ENCODE peak calls at places on chromosomes 4 and X, in four cellular contexts. C is GM12891, G is Peyer's patch, Q is breast epithelium. L is an unnamed sample.

GRCh38 chr4:25320374-25321172 is 8.0 kb downstream of the ZCCHC4 start:
- DNase-seq in G (no peak), Q (no peak), C (no peak), L (no peak)

GRCh38 chrX:22325091-22325490 is 52.4 kb downstream of the CBLL2 start:
- DNase-seq in C (no peak), G (no peak), Q (no peak), L (no peak)

GRCh38 chr4:4609622-4610334 is 67.9 kb upstream of the STX18 start:
- DNase-seq in C (no peak), G (no peak), Q (no peak), L (no peak)

GRCh38 chr4:8540072-8540471 is 40.1 kb upstream of the GPR78 start:
- DNase-seq in Q (no peak), C (no peak), G (no peak), L (no peak)

GRCh38 chr4:81472249-81473085 is 760 bp upstream of the RASGEF1B start:
- DNase-seq in C (no peak), Q (no peak), G (peak), L (no peak)

GRCh38 chr4:123785515-123785914 is 388.9 kb downstream of the SPRY1 start:
- DNase-seq in C (no peak), Q (no peak), G (peak), L (no peak)

GRCh38 chr4:54100607-54101189 is 735 bp downstream of the GSX2 start:
- DNase-seq in G (no peak), Q (no peak), C (no peak), L (no peak)

GRCh38 chr4:139816856-139817255 is 151.2 kb downstream of the MGST2 start:
- DNase-seq in Q (no peak), C (no peak), G (no peak), L (no peak)

GRCh38 chr4:139241784-139242151 is 38.3 kb downstream of the MGARP start:
- DNase-seq in Q (no peak), C (no peak), G (no peak), L (no peak)

GRCh38 chrX:79182616-79183015 is 38.1 kb downstream of the GPR174 start:
- DNase-seq in Q (no peak), C (no peak), G (no peak), L (no peak)

GRCh38 chr4:151727365-151727764 is 33.4 kb downstream of the GATB start:
- DNase-seq in Q (no peak), C (no peak), G (no peak), L (no peak)

GRCh38 chr4:83219991-83220360 is 64.6 kb downstream of the COQ2 start:
- DNase-seq in C (no peak), Q (no peak), G (no peak), L (no peak)

GRCh38 chr4:44713125-44713524 is 13.2 kb downstream of the GNPDA2 start:
- DNase-seq in C (no peak), G (no peak), Q (no peak), L (peak)

GRCh38 chr4:168781884-168782283 is 228.2 kb downstream of the CBR4 start:
- DNase-seq in C (no peak), Q (no peak), G (no peak), L (no peak)

GRCh38 chrX:15475021-15475420 is 18.1 kb downstream of the PIR start:
- DNase-seq in C (no peak), Q (no peak), G (no peak), L (no peak)

GRCh38 chrX:136577562-136577961 is 45.5 kb downstream of the VGLL1 start:
- DNase-seq in G (peak), C (no peak), Q (peak), L (peak)

GRCh38 chrX:15298201-15298600 is 17.2 kb downstream of the ASB11 start:
- DNase-seq in C (no peak), G (no peak), Q (no peak), L (no peak)

GRCh38 chr4:732480-732879 is 26.8 kb downstream of the PCGF3 start:
- DNase-seq in Q (no peak), C (no peak), G (no peak), L (no peak)
- TF ChIP-seq POLR2A in Q (no peak), C (no peak), G (no peak), L (no peak)

DNA sequence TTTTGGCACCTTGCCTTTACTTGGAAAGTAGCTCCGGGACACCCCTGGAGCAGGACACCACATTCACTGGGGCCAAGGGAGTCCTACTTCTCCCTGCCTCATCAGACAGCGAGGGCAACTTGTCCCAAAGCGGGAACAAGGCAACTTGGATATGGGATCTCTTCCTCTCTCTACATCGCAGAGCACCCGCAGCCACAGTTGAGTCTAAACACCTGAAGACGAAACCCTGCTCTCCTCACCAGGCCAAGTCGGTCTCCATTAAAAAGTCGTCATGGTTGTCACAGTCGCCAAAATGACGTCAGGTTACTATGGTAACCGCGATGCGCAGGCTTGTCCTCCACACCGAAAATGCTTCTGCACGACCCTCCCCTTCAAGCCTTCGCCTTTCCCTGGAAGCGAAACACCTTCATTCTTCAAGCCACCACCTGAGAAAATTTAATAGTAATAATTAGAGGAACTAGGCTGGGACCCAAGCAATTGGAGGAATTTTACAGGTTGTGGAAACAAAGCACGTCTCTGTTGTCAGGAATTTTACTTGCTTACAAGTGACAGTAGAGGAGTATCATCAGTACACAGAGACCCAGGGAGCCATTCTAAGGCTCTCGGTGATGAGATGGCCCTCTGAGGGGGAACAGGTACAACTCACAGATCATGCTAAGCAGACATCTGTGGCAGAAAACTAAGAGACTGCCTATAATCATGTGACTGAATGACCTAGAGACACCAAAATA is 30.5 kb upstream of the TCEAL4 start:
- DNase-seq in C (peak), G (peak), Q (no peak), L (peak)
- TF ChIP-seq POLR2A in C (peak), G (no peak), Q (no peak), L (peak)

GRCh38 chr4:128061566-128062536 is 739 bp downstream of the LARP1B start:
- DNase-seq in C (peak), G (peak), Q (peak), L (peak)
- TF ChIP-seq POLR2A in C (no peak), G (peak), Q (no peak), L (no peak)

DNA sequence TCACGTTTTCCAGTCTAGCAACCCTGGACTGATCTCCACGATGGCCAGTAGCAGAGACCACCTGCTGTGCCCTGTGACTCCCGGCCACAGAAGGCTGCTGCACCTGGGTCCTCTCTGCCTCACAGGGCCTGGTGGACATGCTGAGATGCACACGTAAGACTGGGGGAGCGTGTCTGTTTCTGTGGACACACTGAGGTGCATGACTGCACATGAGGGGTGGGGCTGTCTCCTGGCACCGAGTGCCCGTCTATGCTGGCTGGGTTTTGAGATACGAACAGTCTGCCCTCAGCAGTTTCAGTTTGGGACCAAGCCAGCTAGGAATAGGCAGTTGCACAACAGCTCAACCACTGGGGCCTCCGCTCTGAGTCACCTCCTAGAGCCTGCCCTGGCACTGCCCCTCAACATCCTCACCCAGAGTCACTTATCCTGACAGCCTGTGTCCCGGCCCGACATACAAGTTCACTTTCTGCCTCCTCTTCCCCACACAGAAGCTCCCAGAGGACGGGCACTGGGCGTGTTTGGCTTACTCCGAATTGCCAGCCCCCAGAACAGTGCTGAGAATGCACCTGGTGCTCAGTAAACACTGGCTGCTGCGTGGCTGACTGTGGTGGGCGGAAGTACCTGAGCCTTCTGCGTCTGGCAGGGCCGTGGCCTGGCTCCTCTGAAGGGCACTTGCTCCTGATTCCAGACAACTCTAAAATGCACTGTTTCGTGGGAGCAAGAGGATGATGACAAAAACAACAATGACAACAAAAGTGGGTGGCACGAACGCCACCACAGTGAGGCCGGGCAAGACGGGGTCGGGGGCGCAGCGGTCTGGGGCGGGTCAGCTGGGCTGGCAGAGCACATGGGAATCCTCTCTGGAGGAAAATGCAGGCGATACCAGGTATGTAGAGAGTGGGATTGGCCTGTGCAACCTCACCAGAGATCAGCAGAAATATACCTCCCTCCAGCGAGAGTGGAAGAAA is 30.9 kb downstream of the RNF212 start:
- DNase-seq in G (peak), C (no peak), Q (peak), L (no peak)
- TF ChIP-seq POLR2A in G (no peak), C (no peak), Q (no peak), L (no peak)

GRCh38 chrX:17861496-17862011 is 456 bp upstream of the RAI2 start:
- DNase-seq in Q (no peak), C (no peak), G (no peak), L (no peak)

GRCh38 chrX:17860179-17860780 is 818 bp downstream of the RAI2 start:
- DNase-seq in G (no peak), C (no peak), Q (no peak), L (no peak)

GRCh38 chrX:17854521-17854920 is 6.6 kb downstream of the RAI2 start:
- DNase-seq in C (no peak), G (no peak), Q (no peak), L (no peak)

GRCh38 chrX:17860811-17861495 is at the start of gene RAI2:
- DNase-seq in C (peak), G (peak), Q (peak), L (peak)

DNA sequence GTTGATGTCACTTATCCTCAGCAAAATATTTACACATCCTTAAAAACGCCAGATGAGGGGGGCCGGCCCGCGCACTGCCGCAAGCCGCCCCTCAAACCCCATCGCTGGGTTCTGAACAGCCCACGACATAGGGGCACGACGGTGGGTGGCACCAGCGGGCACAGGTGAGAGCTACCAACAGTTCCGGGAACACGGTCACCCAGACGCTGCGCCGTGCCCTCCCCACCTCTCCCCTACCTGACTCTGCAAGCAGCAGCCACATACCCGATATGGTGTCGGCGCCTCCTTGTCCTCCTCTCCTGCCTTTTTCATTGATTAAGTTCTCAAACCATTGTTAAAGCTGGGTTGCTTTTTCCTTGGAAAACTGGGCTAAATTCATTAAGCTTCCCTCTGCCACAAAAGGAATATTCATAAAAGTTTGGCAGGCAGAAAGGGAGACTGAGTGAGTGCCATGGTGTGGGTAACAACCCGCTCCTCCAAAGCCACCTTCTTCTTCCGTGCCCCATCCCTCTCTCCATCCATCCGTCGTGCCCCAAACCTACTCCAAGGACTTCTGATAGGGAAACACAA is 1.4 kb downstream of the RAI2 start:
- DNase-seq in C (no peak), Q (peak), G (no peak), L (no peak)
- TF ChIP-seq POLR2A in C (no peak), Q (no peak), G (no peak), L (no peak)

GRCh38 chrX:54439967-54440871 is at the start of gene TSR2:
- DNase-seq in Q (peak), G (peak), C (peak), L (peak)
- TF ChIP-seq POLR2A in Q (peak), G (peak), C (peak), L (peak)

DNA sequence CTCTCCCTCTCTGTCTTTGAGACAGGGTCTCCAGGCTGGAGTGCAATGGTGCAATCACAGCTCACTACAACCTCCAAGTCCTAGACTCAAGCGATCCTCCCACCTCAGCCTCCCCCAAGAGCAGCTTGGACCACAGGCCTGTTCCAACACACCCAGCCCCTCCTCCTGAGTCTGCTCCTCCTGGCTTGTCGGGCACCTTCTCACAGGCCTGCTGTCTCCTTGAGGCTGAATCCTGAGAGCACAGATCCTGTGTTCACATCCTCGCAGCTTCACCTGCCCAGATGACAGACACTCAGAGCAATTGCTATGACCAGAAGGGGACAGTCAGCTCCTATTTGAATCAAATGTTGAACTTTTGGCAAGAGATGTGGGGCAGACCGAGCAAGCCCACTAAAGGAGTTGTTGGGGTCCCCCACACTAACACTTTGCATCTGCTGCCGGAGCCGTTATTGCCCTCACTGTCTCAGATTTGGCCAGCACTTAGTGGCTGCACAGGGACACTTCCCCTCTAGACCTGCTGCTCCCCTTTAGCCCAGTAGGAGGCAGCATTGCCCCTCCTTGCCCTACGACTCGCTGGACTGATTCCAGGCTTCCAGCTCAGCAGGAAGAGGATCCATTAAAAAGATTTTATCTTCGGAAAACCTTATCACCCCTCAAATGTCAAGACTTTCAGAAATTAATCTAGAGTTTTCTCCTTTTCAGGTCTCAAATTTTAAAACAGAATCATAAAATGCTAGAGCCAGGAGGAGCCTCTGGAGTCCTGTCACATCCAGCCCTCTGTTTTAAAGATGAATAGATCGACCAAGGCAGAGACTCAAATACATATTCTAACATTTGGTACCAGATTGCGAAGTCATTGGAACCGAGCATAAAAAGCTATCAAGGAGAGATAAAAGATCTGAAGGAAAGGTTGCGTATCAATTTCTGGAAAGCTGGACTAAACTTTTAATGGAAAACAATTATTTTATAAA is 113.7 kb downstream of the USP46 start:
- DNase-seq in G (peak), Q (peak), C (peak), L (peak)
- TF ChIP-seq POLR2A in G (no peak), Q (no peak), C (no peak), L (no peak)

GRCh38 chr4:163494360-163495241 is at the start of gene TMA16:
- DNase-seq in Q (peak), G (peak), C (peak), L (peak)
- TF ChIP-seq POLR2A in Q (no peak), G (peak), C (peak), L (peak)

GRCh38 chr4:89056953-89057398 is at the start of gene FAM13A:
- DNase-seq in G (peak), Q (peak), C (no peak), L (peak)
- TF ChIP-seq POLR2A in G (no peak), Q (no peak), C (peak), L (peak)

DNA sequence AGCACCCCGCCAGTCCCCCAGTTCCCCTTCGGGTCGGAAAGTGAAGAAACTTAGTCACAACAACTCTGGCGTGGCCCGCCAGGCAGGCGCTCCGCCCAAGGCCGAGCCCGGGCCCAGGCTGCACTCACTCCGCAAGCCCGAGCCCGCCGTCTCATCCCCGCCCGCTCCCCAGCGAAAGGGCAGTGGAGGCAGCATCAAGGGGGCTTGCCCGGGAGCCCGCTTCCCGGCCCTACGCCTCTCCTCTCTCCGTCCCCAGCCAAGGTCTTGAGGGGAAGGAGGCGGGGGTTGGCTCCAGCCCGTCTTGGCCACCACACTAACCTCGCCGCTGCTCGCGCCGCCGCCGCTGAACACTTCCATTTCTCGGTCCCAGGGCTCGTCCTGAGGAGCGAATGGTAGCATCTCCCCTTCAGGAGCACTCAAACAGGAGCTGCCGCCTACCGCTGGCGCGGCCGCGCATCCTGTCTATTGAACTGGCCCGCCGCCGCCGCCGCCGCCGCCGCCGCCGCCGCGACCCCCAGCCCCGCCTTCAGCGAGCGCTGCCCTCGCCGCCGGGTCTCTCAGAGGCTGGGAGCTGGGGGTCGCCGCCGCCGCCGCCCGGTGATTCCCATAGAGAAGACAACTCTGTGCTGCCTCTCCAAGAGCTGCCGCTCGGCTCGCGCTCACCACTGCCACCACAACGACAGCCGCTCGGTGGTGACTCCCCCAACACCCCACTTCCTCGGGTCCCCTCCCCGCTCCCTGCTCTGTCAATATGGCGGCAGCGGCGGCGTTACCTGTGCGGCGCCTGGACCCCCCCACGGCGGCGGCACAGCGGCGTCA is at the start of gene RPS6KA6:
- DNase-seq in G (peak), C (peak), Q (peak), L (no peak)
- TF ChIP-seq POLR2A in G (no peak), C (no peak), Q (no peak), L (no peak)

L was measured in K562.